ENCODE peak calls at places on chromosomes 16 and 17, in ten cellular contexts. R is Caco-2, G is H9, J is D721Med, Q is body of pancreas, M is progenitor cell of endocrine pancreas, V is AG04449, P is prostate gland, X is WTC11, O is uterus. H is an unnamed sample.

GRCh38 chr16:71367243-71367976 is 8.9 kb downstream of the CALB2 start:
- DNase-seq in R (peak), G (peak), J (no peak), Q (peak), M (peak), V (no peak), P (no peak), X (peak), O (no peak), H (no peak)

GRCh38 chr17:2853722-2854580 is 57.7 kb downstream of the RAP1GAP2 start:
- DNase-seq in R (peak), G (no peak), J (no peak), Q (peak), M (peak), V (no peak), P (peak), X (peak), O (no peak), H (peak)

GRCh38 chr16:660459-661183 is 7.3 kb upstream of the RHOT2 start:
- DNase-seq in R (peak), G (peak), J (peak), Q (peak), M (peak), V (no peak), P (peak), X (peak), O (peak), H (peak)

GRCh38 chr17:4476512-4477070 is 22.1 kb upstream of the SPNS2 start:
- DNase-seq in R (no peak), G (no peak), J (no peak), Q (peak), M (no peak), V (no peak), P (peak), X (no peak), O (no peak), H (no peak)

GRCh38 chr17:70067104-70067503 is 7.9 kb upstream of the KCNJ16 start:
- DNase-seq in R (no peak), G (no peak), J (no peak), Q (no peak), M (no peak), V (no peak), P (no peak), X (no peak), O (no peak), H (no peak)

GRCh38 chr17:57678393-57678792 is 66.7 kb downstream of the CCDC182 start:
- DNase-seq in R (no peak), G (no peak), J (no peak), Q (no peak), M (no peak), V (no peak), P (no peak), X (no peak), O (peak), H (no peak)

GRCh38 chr16:71781741-71782140 is 26.9 kb downstream of the AP1G1 start:
- DNase-seq in R (no peak), G (no peak), J (no peak), Q (no peak), M (no peak), V (no peak), P (no peak), X (no peak), O (no peak), H (no peak)

GRCh38 chr17:19343671-19344151 is 18.8 kb downstream of the B9D1 start:
- DNase-seq in R (no peak), G (peak), J (no peak), Q (no peak), M (no peak), V (no peak), P (no peak), X (peak), O (peak), H (no peak)

GRCh38 chr17:40510328-40510648 is 8.9 kb upstream of the TNS4 start:
- DNase-seq in R (no peak), G (no peak), J (no peak), Q (no peak), M (no peak), V (no peak), P (no peak), X (no peak), O (peak), H (no peak)

GRCh38 chr17:234163-235047 is 53.0 kb upstream of the DOC2B start:
- DNase-seq in R (no peak), G (no peak), J (no peak), Q (no peak), M (no peak), V (no peak), P (no peak), X (peak), O (peak), H (peak)

GRCh38 chr17:75625813-75626486 is 7.3 kb upstream of the SMIM5 start:
- DNase-seq in R (peak), G (peak), J (peak), Q (no peak), M (peak), V (no peak), P (no peak), X (peak), O (no peak), H (no peak)

GRCh38 chr17:73720187-73720834 is 76.1 kb upstream of the SDK2 start:
- DNase-seq in R (no peak), G (no peak), J (no peak), Q (no peak), M (no peak), V (no peak), P (no peak), X (no peak), O (no peak), H (no peak)

GRCh38 chr17:4513113-4514032 is 14.7 kb downstream of the SPNS2 start:
- DNase-seq in R (peak), G (no peak), J (no peak), Q (peak), M (no peak), V (no peak), P (no peak), X (no peak), O (no peak), H (no peak)

GRCh38 chr17:36807496-36808180 is 129.6 kb upstream of the LHX1 start:
- DNase-seq in R (no peak), G (peak), J (no peak), Q (no peak), M (no peak), V (no peak), P (no peak), X (peak), O (no peak), H (no peak)

GRCh38 chr17:57867126-57867525 is 17.3 kb upstream of the MRPS23 start:
- DNase-seq in R (no peak), G (peak), J (no peak), Q (no peak), M (no peak), V (no peak), P (no peak), X (no peak), O (no peak), H (no peak)

GRCh38 chr16:33059206-33059605 is 134.8 kb upstream of the TP53TG3C start:
- DNase-seq in R (no peak), G (no peak), J (no peak), Q (no peak), M (no peak), V (no peak), P (no peak), X (no peak), O (no peak), H (no peak)

GRCh38 chr16:82761236-82761635 is 134.5 kb downstream of the CDH13 start:
- DNase-seq in R (no peak), G (no peak), J (no peak), Q (peak), M (no peak), V (no peak), P (peak), X (no peak), O (peak), H (peak)

GRCh38 chr16:83137326-83137770 is 510.6 kb downstream of the CDH13 start:
- DNase-seq in R (peak), G (no peak), J (no peak), Q (peak), M (no peak), V (no peak), P (peak), X (no peak), O (peak), H (no peak)

GRCh38 chr16:89601906-89602272 is 11.6 kb upstream of the DPEP1 start:
- DNase-seq in R (no peak), G (no peak), J (no peak), Q (no peak), M (no peak), V (no peak), P (no peak), X (no peak), O (no peak), H (no peak)

GRCh38 chr17:74454197-74455024 is 12.0 kb upstream of the CD300A start:
- DNase-seq in R (peak), G (peak), J (no peak), Q (peak), M (no peak), V (no peak), P (peak), X (no peak), O (peak), H (peak)

GRCh38 chr17:4893721-4894560 is 5.4 kb upstream of the C17orf107 start:
- DNase-seq in R (no peak), G (no peak), J (no peak), Q (no peak), M (no peak), V (no peak), P (no peak), X (no peak), O (no peak), H (no peak)

GRCh38 chr16:71564377-71564967 is 12.4 kb downstream of the TAT start:
- DNase-seq in R (no peak), G (no peak), J (no peak), Q (no peak), M (no peak), V (no peak), P (no peak), X (no peak), O (no peak), H (no peak)

GRCh38 chr16:51391798-51392511 is 240.9 kb upstream of the SALL1 start:
- DNase-seq in R (no peak), G (peak), J (no peak), Q (no peak), M (no peak), V (no peak), P (no peak), X (peak), O (no peak), H (no peak)

GRCh38 chr16:1708083-1708767 is 2.2 kb downstream of the MAPK8IP3 start:
- DNase-seq in R (no peak), G (no peak), J (no peak), Q (no peak), M (no peak), V (no peak), P (no peak), X (no peak), O (no peak), H (no peak)

GRCh38 chr17:57443781-57444180 is 187.5 kb downstream of the MSI2 start:
- DNase-seq in R (no peak), G (no peak), J (no peak), Q (no peak), M (no peak), V (no peak), P (no peak), X (no peak), O (no peak), H (no peak)

GRCh38 chr17:71180801-71181385 is 939.9 kb upstream of the SOX9 start:
- DNase-seq in R (no peak), G (no peak), J (no peak), Q (peak), M (no peak), V (no peak), P (peak), X (no peak), O (peak), H (no peak)

GRCh38 chr17:76569607-76570279 is 15.9 kb downstream of the ST6GALNAC2 start:
- DNase-seq in R (no peak), G (peak), J (no peak), Q (peak), M (no peak), V (no peak), P (no peak), X (no peak), O (no peak), H (peak)

GRCh38 chr16:17223576-17223975 is 247.2 kb downstream of the XYLT1 start:
- DNase-seq in R (no peak), G (no peak), J (no peak), Q (no peak), M (no peak), V (no peak), P (no peak), X (no peak), O (no peak), H (no peak)

GRCh38 chr16:12158428-12158827 is 181.9 kb downstream of the SNX29 start:
- DNase-seq in R (no peak), G (no peak), J (no peak), Q (no peak), M (no peak), V (peak), P (no peak), X (no peak), O (no peak), H (no peak)

GRCh38 chr17:44797809-44798208 is 32.3 kb downstream of the GJC1 start:
- DNase-seq in R (no peak), G (no peak), J (no peak), Q (no peak), M (no peak), V (no peak), P (no peak), X (no peak), O (no peak), H (no peak)

GRCh38 chr17:73863761-73864535 is 219.7 kb upstream of the SDK2 start:
- DNase-seq in R (no peak), G (no peak), J (no peak), Q (no peak), M (no peak), V (no peak), P (no peak), X (no peak), O (no peak), H (no peak)

GRCh38 chr17:82702161-82702932 is 3.8 kb upstream of the RAB40B start:
- DNase-seq in R (no peak), G (peak), J (no peak), Q (no peak), M (no peak), V (no peak), P (peak), X (no peak), O (no peak), H (no peak)

GRCh38 chr17:10646393-10646990 is 10.6 kb downstream of the MYH3 start:
- DNase-seq in R (peak), G (peak), J (no peak), Q (peak), M (peak), V (peak), P (peak), X (peak), O (peak), H (peak)

DNA sequence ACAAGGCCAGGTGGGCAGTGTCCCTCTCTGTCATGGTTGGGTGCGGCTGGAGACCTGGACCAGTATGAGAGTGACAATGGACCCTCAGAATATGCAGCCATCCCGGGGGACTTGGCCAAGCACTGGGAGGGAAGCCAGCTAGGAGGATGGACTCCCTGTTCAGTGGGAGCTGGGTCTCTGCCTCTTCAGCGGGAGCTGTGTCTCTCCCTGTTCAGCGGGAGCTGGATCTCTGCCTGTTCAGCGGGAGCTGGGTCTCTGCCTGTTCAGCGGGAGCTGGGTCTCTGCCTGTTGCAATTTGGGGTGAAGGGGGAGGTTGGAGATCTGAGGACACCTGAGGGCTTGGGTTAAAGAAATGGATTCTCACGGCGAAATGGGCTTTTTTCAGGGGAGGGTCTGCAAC is 3.8 kb upstream of the PRSS33 start:
- DNase-seq in R (no peak), G (peak), J (no peak), Q (no peak), M (no peak), V (no peak), P (no peak), X (no peak), O (no peak), H (no peak)
- TF ChIP-seq CTCF in R (no peak), G (no peak), J (no peak), Q (no peak), M (no peak), V (no peak), P (no peak), X (no peak), O (no peak), H (no peak)

GRCh38 chr17:21394265-21394664 is 18.1 kb downstream of the KCNJ12 start:
- DNase-seq in R (no peak), G (no peak), J (no peak), Q (no peak), M (no peak), V (no peak), P (no peak), X (no peak), O (no peak), H (no peak)
- TF ChIP-seq CTCF in R (no peak), G (no peak), J (no peak), Q (no peak), M (no peak), V (no peak), P (no peak), X (no peak), O (no peak), H (no peak)

GRCh38 chr17:7484964-7485377 is 805 bp downstream of the POLR2A start:
- DNase-seq in R (no peak), G (no peak), J (no peak), Q (no peak), M (no peak), V (no peak), P (no peak), X (no peak), O (no peak), H (no peak)
- TF ChIP-seq CTCF in R (no peak), G (no peak), J (no peak), Q (no peak), M (peak), V (no peak), P (no peak), X (no peak), O (no peak), H (no peak)

GRCh38 chr17:59355030-59355694 is 23.7 kb downstream of the YPEL2 start:
- DNase-seq in R (no peak), G (no peak), J (no peak), Q (peak), M (no peak), V (no peak), P (no peak), X (no peak), O (no peak), H (no peak)

GRCh38 chr17:59357929-59358328 is 26.5 kb downstream of the YPEL2 start:
- DNase-seq in R (no peak), G (no peak), J (no peak), Q (no peak), M (no peak), V (no peak), P (no peak), X (no peak), O (no peak), H (no peak)

GRCh38 chr17:59357219-59357699 is 25.8 kb downstream of the YPEL2 start:
- DNase-seq in R (no peak), G (no peak), J (no peak), Q (no peak), M (no peak), V (no peak), P (no peak), X (no peak), O (no peak), H (no peak)

GRCh38 chr17:59355695-59356323 is 24.4 kb downstream of the YPEL2 start:
- DNase-seq in R (no peak), G (no peak), J (no peak), Q (no peak), M (no peak), V (no peak), P (no peak), X (no peak), O (no peak), H (no peak)

DNA sequence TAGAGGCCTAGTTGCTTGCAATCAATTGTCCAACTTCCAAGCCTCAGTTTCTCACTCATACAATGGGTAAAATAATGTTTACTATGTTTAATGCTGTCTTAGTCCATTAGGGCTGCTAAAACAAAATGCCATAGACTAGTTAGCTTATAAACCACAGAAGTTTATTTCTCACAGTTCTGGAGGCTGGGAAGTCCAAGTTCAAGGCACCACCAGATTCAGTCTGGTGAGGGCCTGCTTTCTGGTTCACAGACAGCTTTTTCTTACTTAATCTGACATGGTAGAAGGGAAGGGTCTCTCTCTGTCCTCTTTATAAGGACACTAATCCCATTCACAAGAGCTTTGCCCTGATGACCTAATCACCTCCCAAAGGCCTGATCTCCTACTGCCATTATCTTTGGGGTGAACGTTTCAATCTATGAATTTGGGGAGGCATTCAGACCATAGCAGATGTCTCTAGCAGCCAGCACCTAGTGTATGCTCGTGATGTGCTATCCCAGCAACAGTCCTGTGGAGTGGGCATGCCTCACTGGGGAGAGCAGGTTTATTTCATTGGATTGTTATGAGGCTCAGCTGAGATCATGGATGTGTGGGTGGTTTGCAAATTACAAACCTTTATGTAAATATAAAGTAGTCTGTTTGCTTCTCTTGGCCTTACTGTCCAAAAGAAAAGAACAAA is 25.2 kb downstream of the YPEL2 start:
- DNase-seq in R (no peak), G (no peak), J (no peak), Q (no peak), M (no peak), V (no peak), P (no peak), X (no peak), O (no peak), H (no peak)
- TF ChIP-seq CTCF in R (no peak), G (no peak), J (no peak), Q (no peak), M (no peak), V (no peak), P (no peak), X (no peak), O (no peak), H (no peak)

GRCh38 chr17:46061435-46061834 is 62.4 kb downstream of the STH start:
- DNase-seq in R (no peak), G (no peak), J (no peak), Q (no peak), M (no peak), V (no peak), P (no peak), X (no peak), O (no peak), H (no peak)
- TF ChIP-seq CTCF in R (peak), G (peak), J (peak), Q (peak), M (peak), V (no peak), P (peak), X (peak), O (peak), H (peak)

H was measured in left ventricle myocardium inferior.